ENCODE peak calls at places on chromosomes 4 and X, in ten cellular contexts. Q is CD4-positive, alpha-beta T cell; Z is mucosa of descending colon; L is left cardiac atrium; X is left lung; U is left ventricle myocardium superior; W is Right ventricle myocardium inferior; I is heart right ventricle; N is activated CD8-positive, alpha-beta memory T cell treated with anti-CD3 and anti-CD28 coated beads, Interleukin-2, amount 10 ng/mL, durations not matched to agents 7 days and 5 days; A is CD4-positive, CD25-positive, alpha-beta regulatory T cell. K is an unnamed sample.

GRCh38 chr4:8694651-8695151 is 102.1 kb downstream of the CPZ start:
- ATAC-seq in Q (no peak), Z (no peak), L (no peak), X (no peak), U (no peak), W (no peak), I (no peak), N (no peak), A (no peak), K (no peak)

GRCh38 chr4:108049406-108049805 is 59.7 kb downstream of the HADH start:
- ATAC-seq in Q (peak), Z (no peak), L (no peak), X (no peak), U (no peak), W (no peak), I (no peak), N (peak), A (peak), K (no peak)

GRCh38 chrX:13495232-13495631 is 74.2 kb upstream of the EGFL6 start:
- ATAC-seq in Q (no peak), Z (peak), L (no peak), X (no peak), U (no peak), W (no peak), I (no peak), N (no peak), A (no peak), K (no peak)

GRCh38 chr4:74667944-74668343 is 126.4 kb downstream of the BTC start:
- ATAC-seq in Q (no peak), Z (peak), L (no peak), X (no peak), U (no peak), W (no peak), I (no peak), N (no peak), A (no peak), K (no peak)

GRCh38 chr4:77453911-77454310 is 151.7 kb upstream of the CXCL13 start:
- ATAC-seq in Q (no peak), Z (no peak), L (peak), X (no peak), U (no peak), W (no peak), I (no peak), N (no peak), A (no peak), K (no peak)

GRCh38 chr4:66574145-66574978 is 904.1 kb upstream of the EPHA5 start:
- ATAC-seq in Q (no peak), Z (no peak), L (peak), X (no peak), U (no peak), W (no peak), I (no peak), N (no peak), A (no peak), K (no peak)

GRCh38 chr4:152524429-152524828 is 11.5 kb downstream of the FBXW7 start:
- ATAC-seq in Q (no peak), Z (peak), L (no peak), X (no peak), U (no peak), W (no peak), I (no peak), N (peak), A (no peak), K (no peak)

GRCh38 chr4:184262901-184263300 is 45.2 kb upstream of the ENPP6 start:
- ATAC-seq in Q (no peak), Z (no peak), L (peak), X (no peak), U (no peak), W (no peak), I (no peak), N (no peak), A (no peak), K (no peak)

GRCh38 chr4:2062808-2063524 is 3.8 kb downstream of the NAT8L start:
- ATAC-seq in Q (no peak), Z (no peak), L (no peak), X (no peak), U (no peak), W (no peak), I (no peak), N (no peak), A (no peak), K (no peak)

GRCh38 chr4:82868572-82868971 is 22.4 kb downstream of the SEC31A start:
- ATAC-seq in Q (no peak), Z (no peak), L (no peak), X (no peak), U (no peak), W (no peak), I (no peak), N (no peak), A (no peak), K (no peak)